ENCODE peak calls at places on chromosomes 11 and 22, in ten cellular contexts. R, Y, F, K, G, Z, U, X, P and V are unnamed samples.

GRCh38 chr11:6553634-6554033 is 49.8 kb downstream of the RRP8 start:
- DNase-seq in G (no peak), P (no peak), U (no peak), X (no peak), R (no peak), F (no peak), K (no peak), Z (no peak), Y (no peak), V (no peak)

GRCh38 chr22:21931056-21931455 is 21.6 kb downstream of the PPM1F start:
- DNase-seq in U (no peak), X (no peak), Y (no peak), R (no peak), Z (no peak), F (no peak), G (no peak), K (no peak), P (no peak), V (no peak)

GRCh38 chr11:75667268-75667830 is 1.5 kb downstream of the MAP6 start:
- DNase-seq in R (no peak), K (no peak), P (no peak), Z (no peak), U (peak), Y (no peak), G (peak), X (no peak), F (no peak), V (peak)

GRCh38 chr11:30863177-30863576 is 277.0 kb upstream of the MPPED2 start:
- DNase-seq in U (no peak), F (no peak), P (no peak), Y (no peak), K (no peak), G (no peak), Z (no peak), R (no peak), X (no peak), V (no peak)

GRCh38 chr11:114258696-114259095 is 37.5 kb upstream of the NNMT start:
- DNase-seq in R (no peak), P (no peak), Z (no peak), F (no peak), G (no peak), Y (no peak), K (no peak), X (no peak), U (no peak), V (no peak)

GRCh38 chr11:72454791-72455190 is 20.5 kb upstream of the CLPB start:
- DNase-seq in X (no peak), P (no peak), U (no peak), Z (no peak), R (no peak), K (no peak), F (no peak), G (no peak), Y (no peak), V (no peak)

GRCh38 chr11:41065432-41065831 is 394.0 kb downstream of the LRRC4C start:
- DNase-seq in U (no peak), R (no peak), Y (no peak), X (no peak), F (no peak), Z (no peak), G (no peak), K (no peak), P (no peak), V (no peak)

GRCh38 chr11:9226514-9226913 is 38.6 kb downstream of the DENND5A start:
- DNase-seq in G (no peak), K (no peak), F (no peak), X (no peak), U (no peak), P (no peak), R (no peak), Z (no peak), Y (no peak), V (no peak)

GRCh38 chr11:63243533-63243932 is at the start of gene SLC22A25:
- DNase-seq in P (no peak), K (peak), X (no peak), F (no peak), G (peak), Y (no peak), R (no peak), U (no peak), Z (no peak), V (no peak)

GRCh38 chr22:29797351-29797750 is 30.2 kb downstream of the UQCR10 start:
- DNase-seq in Y (no peak), P (no peak), U (no peak), R (no peak), Z (no peak), X (no peak), F (no peak), G (no peak), K (no peak), V (no peak)

GRCh38 chr11:32429477-32429876 is 5.9 kb downstream of the WT1 start:
- DNase-seq in Y (no peak), U (no peak), F (no peak), R (no peak), Z (no peak), K (no peak), G (no peak), P (no peak), X (no peak), V (no peak)

GRCh38 chr11:32426819-32427615 is 8.3 kb downstream of the WT1 start:
- DNase-seq in F (no peak), G (no peak), Y (no peak), K (no peak), P (no peak), Z (no peak), U (peak), R (no peak), X (no peak), V (no peak)

GRCh38 chr11:32427616-32427934 is 7.8 kb downstream of the WT1 start:
- DNase-seq in G (no peak), Z (no peak), K (no peak), Y (no peak), U (no peak), X (no peak), F (no peak), R (no peak), P (no peak), V (no peak)

GRCh38 chr11:32427935-32428664 is 7.2 kb downstream of the WT1 start:
- DNase-seq in K (no peak), R (no peak), F (no peak), G (no peak), X (no peak), Z (no peak), U (no peak), Y (no peak), P (no peak), V (no peak)

DNA sequence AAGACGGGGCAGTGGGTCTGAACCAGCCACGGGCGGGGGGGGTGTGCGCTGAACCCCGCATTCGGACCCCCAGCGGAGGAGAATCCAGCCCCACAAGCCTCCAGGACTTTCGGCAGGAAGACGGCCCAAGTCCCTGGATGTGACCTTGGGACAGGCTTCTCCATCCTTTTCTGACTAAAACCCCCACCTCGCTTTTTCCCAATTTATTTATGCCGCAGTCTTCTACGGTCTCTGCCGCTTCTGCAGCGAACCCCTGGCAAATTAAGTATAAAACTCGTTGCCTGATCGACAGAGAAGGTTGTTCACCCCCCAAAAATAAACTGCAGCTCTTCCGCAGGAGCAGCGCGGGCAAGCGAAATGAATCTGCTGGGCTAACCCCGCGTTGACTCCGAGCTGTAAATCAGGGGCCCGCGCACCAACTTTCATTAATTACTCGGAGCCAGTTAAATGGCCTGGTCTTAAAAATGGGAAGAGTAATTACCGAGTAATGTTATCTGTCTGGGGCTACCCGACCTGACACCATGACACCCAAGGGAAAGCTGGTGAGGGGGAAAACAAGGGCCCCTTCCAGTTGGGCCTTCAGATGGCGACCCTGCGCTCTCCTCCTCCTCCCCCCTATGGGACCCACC is 6.6 kb downstream of the WT1 start:
- DNase-seq in K (no peak), F (no peak), P (no peak), Z (no peak), X (no peak), U (no peak), R (no peak), Y (no peak), G (no peak), V (no peak)
- H3K4me3 ChIP-seq in K (no peak), F (no peak), P (no peak), Z (no peak), X (no peak), U (no peak), R (no peak), Y (no peak), G (no peak), V (no peak)

DNA sequence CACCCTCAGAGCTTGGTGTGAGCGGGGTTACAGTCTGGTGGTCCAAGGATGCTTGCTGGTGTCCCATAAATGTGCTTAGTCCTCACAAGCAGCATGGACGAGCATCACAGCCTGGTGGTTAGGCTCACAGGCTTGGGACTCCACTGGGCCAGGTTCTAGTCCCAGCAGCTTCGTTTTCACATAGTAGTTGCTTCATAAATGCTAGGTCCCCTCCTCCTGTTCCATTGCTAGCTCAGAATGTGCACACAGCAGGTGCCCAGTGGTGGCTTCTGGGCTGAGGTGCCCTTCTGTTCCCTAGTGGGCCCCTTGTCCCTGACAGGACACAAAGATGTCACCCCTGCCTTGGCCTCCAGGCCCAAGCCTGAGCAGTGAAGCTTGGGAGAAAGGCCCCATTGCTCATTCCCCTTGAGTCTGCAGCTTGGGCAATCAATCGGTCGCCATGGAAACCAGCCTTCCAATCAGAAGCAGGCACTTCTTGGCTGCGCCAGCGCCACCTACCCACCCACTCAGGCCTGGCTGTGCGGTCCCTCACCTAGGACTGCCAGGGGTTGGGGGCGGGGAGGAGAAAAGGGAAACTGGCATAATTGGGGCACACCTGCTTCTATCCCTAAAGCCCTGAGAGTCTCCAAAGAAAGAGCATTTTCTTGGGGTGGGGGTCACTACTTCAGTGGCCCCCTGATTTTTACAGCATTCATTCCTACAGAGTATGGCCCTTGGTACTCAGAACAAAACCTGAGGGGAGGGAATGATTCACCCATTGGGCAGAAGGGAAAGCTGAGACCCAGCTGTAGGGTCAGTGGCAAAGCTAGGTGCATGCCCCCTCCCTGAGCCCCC is 48.1 kb downstream of the CYTH4 start:
- DNase-seq in Z (no peak), U (no peak), Y (peak), P (no peak), F (no peak), G (peak), K (peak), X (peak), R (peak), V (peak)
- TF ChIP-seq CTCF in Z (no peak), U (no peak), Y (peak), P (no peak), F (peak), G (peak), K (peak), X (peak), R (no peak), V (peak)

DNA sequence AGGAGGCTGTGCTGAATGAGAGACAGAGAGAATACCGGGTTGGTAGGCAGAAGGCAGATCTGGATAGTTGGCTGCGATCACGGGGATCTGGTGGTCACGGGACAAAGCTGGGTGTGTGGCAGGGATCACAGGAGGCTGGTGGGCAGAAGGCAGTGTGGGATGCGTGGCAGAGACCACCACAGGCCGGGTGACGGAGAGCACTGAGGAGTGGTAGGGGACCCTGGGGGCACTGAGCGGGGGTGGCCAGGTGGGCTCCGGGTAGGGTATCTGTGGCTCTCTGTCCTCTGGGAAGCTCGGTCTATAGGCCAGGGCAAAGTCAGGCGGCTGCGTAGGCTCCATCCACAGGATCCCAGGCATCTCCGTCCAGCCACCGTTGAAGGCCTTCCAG is 1.4 kb downstream of the CD248 start:
- DNase-seq in F (no peak), Z (no peak), G (no peak), K (no peak), U (no peak), X (no peak), P (no peak), Y (no peak), R (no peak), V (no peak)
- H3K4me3 ChIP-seq in F (peak), Z (peak), G (peak), K (no peak), U (peak), X (peak), P (peak), Y (peak), R (no peak), V (no peak)

GRCh38 chr11:83219095-83219494 is 25.6 kb downstream of the ANKRD42 start:
- DNase-seq in F (no peak), G (no peak), U (no peak), R (no peak), K (no peak), Z (no peak), P (no peak), Y (no peak), X (no peak), V (no peak)
- TF ChIP-seq CTCF in F (peak), G (peak), U (peak), R (no peak), K (no peak), Z (no peak), P (no peak), Y (peak), X (peak), V (peak)

GRCh38 chr11:99327527-99327926 is 306.8 kb downstream of the CNTN5 start:
- DNase-seq in G (no peak), P (no peak), K (no peak), U (no peak), R (no peak), Y (no peak), F (no peak), Z (no peak), X (peak), V (no peak)

GRCh38 chr11:99320769-99321290 is 300.1 kb downstream of the CNTN5 start:
- DNase-seq in Y (no peak), F (no peak), R (no peak), P (no peak), X (no peak), U (no peak), Z (no peak), G (no peak), K (no peak), V (peak)

DNA sequence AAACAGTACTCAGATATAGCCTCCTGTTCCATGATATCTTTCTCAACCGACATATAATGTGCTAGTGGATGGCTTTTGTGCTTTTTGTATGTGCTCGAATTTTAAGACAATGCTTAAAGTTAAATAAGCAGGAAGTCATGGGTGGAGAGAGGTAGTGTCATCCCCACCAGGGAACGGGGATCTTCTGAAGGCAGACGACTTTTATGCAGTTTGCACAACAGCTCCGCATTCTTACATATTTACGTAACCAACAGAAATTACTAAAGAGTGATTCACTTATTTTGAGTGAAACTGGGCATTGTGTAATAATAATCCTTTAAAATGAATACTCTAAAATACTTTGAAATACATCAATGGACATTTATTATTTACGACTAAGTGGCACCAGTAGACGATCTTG is 305.1 kb downstream of the CNTN5 start:
- DNase-seq in F (no peak), P (no peak), X (peak), K (peak), G (peak), Y (peak), R (no peak), Z (no peak), U (no peak), V (peak)
- H3K4me3 ChIP-seq in F (no peak), P (no peak), X (no peak), K (no peak), G (no peak), Y (no peak), R (no peak), Z (no peak), U (no peak), V (no peak)